ENCODE peak calls at places on chromosomes 13 and 19, in nine cellular contexts. W is IMR-90, Z is heart right ventricle, Q is ascending aorta, N is brain microvascular endothelial cell, M is hepatocyte, T is Peyer's patch, J is lung, B is pancreas. O is an unnamed sample.

GRCh38 chr19:7665076-7665475 is 3.8 kb upstream of the RETN start:
- DNase-seq in W (peak), Z (no peak), Q (no peak), N (no peak), M (no peak), T (no peak), J (no peak), B (no peak), O (peak)

GRCh38 chr13:42970824-42971669 is 21.0 kb downstream of the EPSTI1 start:
- DNase-seq in W (peak), Z (no peak), Q (no peak), N (peak), M (peak), T (no peak), J (no peak), B (no peak), O (peak)

GRCh38 chr19:343941-344624 is 513 bp downstream of the MIER2 start:
- DNase-seq in W (no peak), Z (no peak), Q (no peak), N (no peak), M (peak), T (no peak), J (no peak), B (no peak), O (peak)

GRCh38 chr19:50478901-50479715 is 2.5 kb upstream of the GARIN5A start:
- DNase-seq in W (peak), Z (no peak), Q (no peak), N (peak), M (no peak), T (peak), J (no peak), B (peak), O (peak)

GRCh38 chr19:31610036-31610435 is 260.8 kb upstream of the TSHZ3 start:
- DNase-seq in W (no peak), Z (no peak), Q (no peak), N (no peak), M (no peak), T (no peak), J (no peak), B (no peak), O (no peak)

GRCh38 chr13:41900918-41901317 is 60.0 kb downstream of the VWA8 start:
- DNase-seq in W (peak), Z (no peak), Q (no peak), N (no peak), M (no peak), T (no peak), J (no peak), B (no peak), O (no peak)

GRCh38 chr19:56321981-56322558 is 7.4 kb upstream of the ZSCAN5A start:
- DNase-seq in W (no peak), Z (no peak), Q (no peak), N (no peak), M (no peak), T (no peak), J (no peak), B (no peak), O (no peak)

GRCh38 chr19:55675661-55676354 is 782 bp downstream of the EPN1 start:
- DNase-seq in W (no peak), Z (no peak), Q (no peak), N (no peak), M (no peak), T (no peak), J (no peak), B (no peak), O (no peak)

GRCh38 chr13:97224544-97225324 is 2.6 kb downstream of the MBNL2 start:
- DNase-seq in W (peak), Z (no peak), Q (peak), N (peak), M (peak), T (no peak), J (no peak), B (no peak), O (peak)

GRCh38 chr13:90049989-90050671 is 1297.4 kb upstream of the MIR17HG start:
- DNase-seq in W (no peak), Z (no peak), Q (no peak), N (no peak), M (no peak), T (no peak), J (no peak), B (no peak), O (no peak)

GRCh38 chr13:26599403-26599802 is 41.9 kb downstream of the WASF3 start:
- DNase-seq in W (no peak), Z (no peak), Q (no peak), N (no peak), M (no peak), T (no peak), J (no peak), B (no peak), O (no peak)

GRCh38 chr13:24281188-24282008 is 28.0 kb upstream of the C1QTNF9 start:
- DNase-seq in W (no peak), Z (no peak), Q (no peak), N (no peak), M (no peak), T (no peak), J (no peak), B (peak), O (no peak)

GRCh38 chr19:16268676-16269319 is 55.8 kb upstream of the KLF2 start:
- DNase-seq in W (no peak), Z (no peak), Q (no peak), N (no peak), M (no peak), T (no peak), J (no peak), B (peak), O (no peak)

GRCh38 chr19:48754950-48755645 is at the start of gene FGF21:
- DNase-seq in W (no peak), Z (no peak), Q (no peak), N (no peak), M (no peak), T (no peak), J (no peak), B (no peak), O (no peak)

GRCh38 chr19:6728346-6728745 is 7.9 kb upstream of the C3 start:
- DNase-seq in W (no peak), Z (no peak), Q (no peak), N (no peak), M (no peak), T (no peak), J (no peak), B (peak), O (no peak)

GRCh38 chr19:16076154-16076957 is at the start of gene TPM4:
- DNase-seq in W (peak), Z (peak), Q (peak), N (peak), M (peak), T (peak), J (peak), B (peak), O (peak)

GRCh38 chr19:17751103-17751911 is at the start of gene FCHO1:
- DNase-seq in W (no peak), Z (peak), Q (peak), N (no peak), M (no peak), T (peak), J (no peak), B (no peak), O (no peak)

GRCh38 chr13:59702269-59702668 is 461.5 kb downstream of the DIAPH3 start:
- DNase-seq in W (no peak), Z (no peak), Q (no peak), N (no peak), M (no peak), T (no peak), J (no peak), B (no peak), O (no peak)

GRCh38 chr13:98482476-98483444 is 94.1 kb downstream of the STK24 start:
- DNase-seq in W (peak), Z (peak), Q (no peak), N (peak), M (no peak), T (peak), J (peak), B (peak), O (peak)

GRCh38 chr13:49669735-49670309 is 21.5 kb downstream of the EBPL start:
- DNase-seq in W (peak), Z (peak), Q (no peak), N (peak), M (peak), T (no peak), J (peak), B (no peak), O (peak)

GRCh38 chr13:102128216-102128800 is 273.5 kb downstream of the FGF14 start:
- DNase-seq in W (peak), Z (no peak), Q (no peak), N (no peak), M (no peak), T (no peak), J (no peak), B (no peak), O (peak)

GRCh38 chr19:53136432-53136831 is 3.7 kb upstream of the ZNF415 start:
- DNase-seq in W (no peak), Z (no peak), Q (no peak), N (no peak), M (no peak), T (no peak), J (no peak), B (no peak), O (no peak)

GRCh38 chr13:110311721-110312668 is 4.9 kb downstream of the COL4A2 start:
- DNase-seq in W (no peak), Z (peak), Q (peak), N (no peak), M (no peak), T (no peak), J (no peak), B (no peak), O (no peak)

GRCh38 chr19:1904385-1905070 is 671 bp upstream of the ADAT3 start:
- DNase-seq in W (no peak), Z (no peak), Q (peak), N (no peak), M (peak), T (no peak), J (peak), B (no peak), O (no peak)

GRCh38 chr13:40161008-40161694 is 505.3 kb downstream of the FOXO1 start:
- DNase-seq in W (no peak), Z (no peak), Q (peak), N (peak), M (no peak), T (no peak), J (no peak), B (no peak), O (no peak)

GRCh38 chr13:40613192-40613818 is 53.1 kb downstream of the FOXO1 start:
- DNase-seq in W (no peak), Z (no peak), Q (peak), N (no peak), M (no peak), T (no peak), J (no peak), B (no peak), O (no peak)

GRCh38 chr19:903266-903797 is 9.7 kb downstream of the R3HDM4 start:
- DNase-seq in W (peak), Z (no peak), Q (no peak), N (no peak), M (no peak), T (no peak), J (no peak), B (peak), O (no peak)

GRCh38 chr13:102317593-102317992 is 84.3 kb downstream of the FGF14 start:
- DNase-seq in W (peak), Z (peak), Q (peak), N (no peak), M (peak), T (no peak), J (peak), B (no peak), O (peak)

GRCh38 chr13:49858183-49858856 is 65.8 kb upstream of the KPNA3 start:
- DNase-seq in W (peak), Z (no peak), Q (no peak), N (peak), M (peak), T (no peak), J (peak), B (no peak), O (peak)

GRCh38 chr13:98821372-98822237 is 69.1 kb upstream of the SLC15A1 start:
- DNase-seq in W (no peak), Z (no peak), Q (no peak), N (no peak), M (peak), T (no peak), J (no peak), B (no peak), O (peak)

GRCh38 chr19:16627194-16627927 is 643 bp downstream of the MED26 start:
- DNase-seq in W (no peak), Z (no peak), Q (no peak), N (no peak), M (peak), T (no peak), J (no peak), B (peak), O (no peak)

GRCh38 chr13:41004875-41005693 is 14.0 kb downstream of the ELF1 start:
- DNase-seq in W (no peak), Z (no peak), Q (no peak), N (no peak), M (no peak), T (no peak), J (no peak), B (no peak), O (peak)

GRCh38 chr19:3623716-3624115 is 2.9 kb downstream of the CACTIN start:
- DNase-seq in W (no peak), Z (no peak), Q (no peak), N (no peak), M (no peak), T (no peak), J (no peak), B (peak), O (no peak)

GRCh38 chr13:50670272-50670671 is 173.2 kb downstream of the DLEU7 start:
- DNase-seq in W (no peak), Z (no peak), Q (no peak), N (no peak), M (no peak), T (no peak), J (no peak), B (no peak), O (no peak)

GRCh38 chr19:55460670-55461258 is 678 bp downstream of the ISOC2 start:
- DNase-seq in W (peak), Z (peak), Q (peak), N (peak), M (peak), T (peak), J (peak), B (peak), O (peak)

GRCh38 chr13:99086149-99086868 is 108.4 kb upstream of the DOCK9 start:
- DNase-seq in W (peak), Z (peak), Q (peak), N (peak), M (peak), T (peak), J (peak), B (peak), O (peak)

GRCh38 chr19:16252459-16253205 is 54.9 kb downstream of the AP1M1 start:
- DNase-seq in W (no peak), Z (no peak), Q (no peak), N (no peak), M (no peak), T (no peak), J (no peak), B (peak), O (no peak)

GRCh38 chr19:2552859-2553258 is 76.9 kb downstream of the GADD45B start:
- DNase-seq in W (no peak), Z (no peak), Q (no peak), N (no peak), M (no peak), T (no peak), J (no peak), B (no peak), O (no peak)

GRCh38 chr19:16386619-16387240 is 62.1 kb downstream of the KLF2 start:
- DNase-seq in W (peak), Z (no peak), Q (no peak), N (peak), M (peak), T (peak), J (no peak), B (no peak), O (peak)

DNA sequence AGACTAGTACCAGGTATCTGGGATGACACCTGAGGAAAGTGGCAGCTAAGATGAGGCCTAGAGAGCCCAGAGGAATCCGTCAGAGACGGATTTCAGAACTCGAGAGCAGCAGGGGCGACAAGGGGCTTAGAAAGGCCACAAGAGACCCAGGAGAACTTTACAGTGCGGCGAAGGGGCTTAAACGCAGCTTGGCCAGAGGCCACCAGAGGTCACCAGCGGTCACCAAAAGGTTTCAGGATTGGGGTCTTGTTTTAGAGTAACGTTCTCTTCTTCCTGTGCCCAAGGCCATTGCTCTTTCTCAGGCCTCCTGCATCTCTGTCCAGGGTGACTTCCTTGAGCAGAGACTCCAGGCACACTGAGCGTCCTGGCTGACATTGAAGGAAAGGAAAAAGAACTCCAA is 2.2 kb downstream of the ZSCAN22 start:
- DNase-seq in W (no peak), Z (no peak), Q (no peak), N (no peak), M (no peak), T (peak), J (no peak), B (no peak), O (no peak)
- TF ChIP-seq CTCF in W (no peak), Z (no peak), Q (no peak), N (peak), M (no peak), T (no peak), J (no peak), B (no peak), O (no peak)

DNA sequence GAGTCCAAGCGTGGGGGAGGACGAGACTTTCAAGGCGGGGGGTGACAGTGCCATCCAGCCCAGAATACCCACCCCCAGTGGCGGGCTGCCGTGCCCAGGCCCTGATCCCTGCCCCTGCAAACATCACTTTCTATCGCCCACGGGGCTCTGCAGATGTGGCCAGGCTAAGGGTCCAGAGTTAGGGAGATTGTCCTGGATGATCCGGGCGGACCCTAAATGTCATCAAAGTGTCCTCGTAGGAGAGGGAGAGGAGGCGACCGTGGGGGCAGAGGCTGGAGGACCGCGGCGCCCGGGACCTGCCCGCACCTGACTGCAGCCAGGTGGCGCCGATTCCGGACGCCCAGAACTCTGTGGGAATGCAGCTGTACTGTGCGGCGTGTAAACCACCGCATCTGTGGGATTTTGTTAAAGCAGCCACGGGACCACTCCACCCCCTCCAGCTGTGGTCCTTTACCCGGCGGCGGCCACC is 32.4 kb downstream of the GJA3 start:
- DNase-seq in W (no peak), Z (no peak), Q (no peak), N (no peak), M (peak), T (no peak), J (no peak), B (no peak), O (no peak)
- H3K4me3 ChIP-seq in W (no peak), Z (peak), Q (peak), N (peak), M (peak), T (peak), J (peak), B (peak), O (peak)

GRCh38 chr19:45638930-45639729 is at the start of gene EML2:
- DNase-seq in W (no peak), Z (peak), Q (peak), N (no peak), M (peak), T (peak), J (peak), B (no peak), O (no peak)
- TF ChIP-seq CTCF in W (no peak), Z (peak), Q (no peak), N (peak), M (peak), T (no peak), J (peak), B (no peak), O (peak)

GRCh38 chr19:41311613-41312012 is 1.6 kb downstream of the CCDC97 start:
- DNase-seq in W (no peak), Z (no peak), Q (no peak), N (no peak), M (no peak), T (no peak), J (no peak), B (no peak), O (no peak)

GRCh38 chr19:41310031-41310831 is at the start of gene CCDC97:
- DNase-seq in W (peak), Z (peak), Q (peak), N (peak), M (peak), T (peak), J (peak), B (peak), O (peak)

GRCh38 chr19:41309225-41310030 is 544 bp upstream of the CCDC97 start:
- DNase-seq in W (no peak), Z (no peak), Q (no peak), N (no peak), M (no peak), T (peak), J (no peak), B (no peak), O (no peak)

GRCh38 chr19:41308450-41309224 is 1.3 kb upstream of the CCDC97 start:
- DNase-seq in W (peak), Z (peak), Q (peak), N (peak), M (peak), T (peak), J (peak), B (peak), O (peak)

DNA sequence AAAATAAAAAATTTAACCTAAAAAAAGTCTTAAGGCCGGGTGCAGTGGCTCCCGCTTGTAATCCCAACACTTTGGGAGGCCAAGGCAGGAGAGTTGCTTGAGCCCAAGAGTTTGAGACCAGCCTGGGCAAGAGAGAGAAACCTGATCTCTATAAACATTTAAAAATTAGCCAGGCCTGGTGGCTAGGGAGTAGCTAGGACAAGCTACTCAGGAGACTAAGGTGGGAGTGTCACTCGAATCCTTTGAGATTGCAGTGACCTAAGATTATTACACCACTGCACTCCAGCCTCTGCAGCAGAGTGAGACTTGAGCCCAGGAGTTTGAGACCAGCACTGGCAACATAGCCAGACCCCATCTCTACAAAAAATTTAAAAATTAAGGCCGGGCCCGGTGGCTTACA is 1.1 kb downstream of the CCDC97 start:
- DNase-seq in W (no peak), Z (no peak), Q (no peak), N (no peak), M (no peak), T (no peak), J (no peak), B (no peak), O (no peak)
- H3K4me3 ChIP-seq in W (peak), Z (peak), Q (peak), N (peak), M (peak), T (peak), J (no peak), B (peak), O (peak)